ENCODE peak calls at places on chromosomes 6 and 20, in four cellular contexts. D is T-helper 2 cell; K is tibial nerve; H is activated naive CD8-positive, alpha-beta T cell treated with anti-CD3 and anti-CD28 coated beads, Interleukin-2, amount 50 U/mL, for 24 hours. M is an unnamed sample.

GRCh38 chr6:154868143-154868594 is 126.9 kb upstream of the TIAM2 start:
- DNase-seq in H (no peak), K (no peak), D (peak; percentile 30), M (no peak)

GRCh38 chr20:64131406-64131805 is 24.0 kb upstream of the NPBWR2 start:
- DNase-seq in D (peak; percentile 13), K (no peak), H (no peak), M (no peak)

GRCh38 chr6:109816452-109817374 is 125.6 kb downstream of the FIG4 start:
- DNase-seq in K (no peak), D (no peak), H (no peak), M (no peak)

GRCh38 chr6:34871853-34872252 is 16.0 kb downstream of the TAF11 start:
- DNase-seq in H (no peak), D (no peak), K (no peak), M (no peak)

GRCh38 chr6:30101423-30101938 is 11.4 kb downstream of the TRIM31 start:
- DNase-seq in D (peak; percentile 30), H (no peak), K (no peak), M (no peak)

GRCh38 chr6:164415832-164416563 is 893.4 kb downstream of the C6orf118 start:
- DNase-seq in H (no peak), K (no peak), D (no peak), M (no peak)

GRCh38 chr6:54810182-54810581 is 36.4 kb upstream of the FAM83B start:
- DNase-seq in K (no peak), H (no peak), D (no peak), M (no peak)

GRCh38 chr6:466564-466963 is 75.0 kb downstream of the IRF4 start:
- DNase-seq in K (no peak), H (no peak), D (no peak), M (no peak)

GRCh38 chr20:59661141-59661540 is 56.8 kb downstream of the PHACTR3 start:
- DNase-seq in H (no peak), K (no peak), D (no peak), M (no peak)

GRCh38 chr6:13461805-13462204 is 25.6 kb downstream of the GFOD1 start:
- DNase-seq in H (no peak), D (no peak), K (no peak), M (no peak)

M was measured in T-helper 9 cell.